ENCODE peak calls at places on chromosome 12, in six cellular contexts. One of them, this sample, is unnamed.

GRCh38 chr12:57233357-57234232 is 4.1 kb downstream of the SHMT2 start:
- DNase-seq in IMR-90: peak; percentile 85
- DNase-seq in stomach: no peak
- DNase-seq in dorsolateral prefrontal cortex: no peak
- DNase-seq in hepatocyte: no peak
- DNase-seq in lung: no peak
- DNase-seq in this sample: no peak

GRCh38 chr12:97075583-97076268 is 168.7 kb downstream of the NEDD1 start:
- DNase-seq in IMR-90: no peak
- DNase-seq in stomach: no peak
- DNase-seq in dorsolateral prefrontal cortex: no peak
- DNase-seq in hepatocyte: no peak
- DNase-seq in lung: no peak
- DNase-seq in this sample: no peak

GRCh38 chr12:123254853-123255446 is 16.7 kb downstream of the CDK2AP1 start:
- DNase-seq in IMR-90: no peak
- DNase-seq in stomach: no peak
- DNase-seq in dorsolateral prefrontal cortex: no peak
- DNase-seq in hepatocyte: no peak
- DNase-seq in lung: no peak
- DNase-seq in this sample: no peak

GRCh38 chr12:65858831-65859230 is 34.5 kb downstream of the HMGA2 start:
- DNase-seq in IMR-90: peak; percentile 72
- DNase-seq in stomach: no peak
- DNase-seq in dorsolateral prefrontal cortex: no peak
- DNase-seq in hepatocyte: no peak
- DNase-seq in lung: no peak
- DNase-seq in this sample: no peak

GRCh38 chr12:124915249-124916236 is 1.1 kb upstream of the UBC start:
- DNase-seq in IMR-90: peak; percentile 21
- DNase-seq in stomach: peak; percentile 60
- DNase-seq in dorsolateral prefrontal cortex: peak; percentile 57
- DNase-seq in hepatocyte: peak; percentile 71
- DNase-seq in lung: peak; percentile 60
- DNase-seq in this sample: no peak

GRCh38 chr12:107891967-107892366 is 117.5 kb downstream of the ASCL4 start:
- DNase-seq in IMR-90: peak; percentile 4
- DNase-seq in stomach: no peak
- DNase-seq in dorsolateral prefrontal cortex: no peak
- DNase-seq in hepatocyte: peak; percentile 12
- DNase-seq in lung: no peak
- DNase-seq in this sample: no peak

GRCh38 chr12:80805106-80805505 is 88.4 kb downstream of the MYF5 start:
- DNase-seq in IMR-90: peak; percentile 49
- DNase-seq in stomach: no peak
- DNase-seq in dorsolateral prefrontal cortex: no peak
- DNase-seq in hepatocyte: no peak
- DNase-seq in lung: no peak
- DNase-seq in this sample: no peak

GRCh38 chr12:63302269-63302940 is 151.4 kb upstream of the AVPR1A start:
- DNase-seq in IMR-90: no peak
- DNase-seq in stomach: no peak
- DNase-seq in dorsolateral prefrontal cortex: no peak
- DNase-seq in hepatocyte: no peak
- DNase-seq in lung: no peak
- DNase-seq in this sample: no peak

GRCh38 chr12:52132754-52133161 is 53.3 kb downstream of the SMIM41 start:
- DNase-seq in IMR-90: no peak
- DNase-seq in stomach: no peak
- DNase-seq in dorsolateral prefrontal cortex: no peak
- DNase-seq in hepatocyte: no peak
- DNase-seq in lung: no peak
- DNase-seq in this sample: no peak

GRCh38 chr12:12839886-12840285 is 26.7 kb downstream of the DDX47 start:
- DNase-seq in IMR-90: peak; percentile 87
- DNase-seq in stomach: peak; percentile 47
- DNase-seq in dorsolateral prefrontal cortex: no peak
- DNase-seq in hepatocyte: peak; percentile 65
- DNase-seq in lung: peak; percentile 48
- DNase-seq in this sample: no peak

GRCh38 chr12:29591140-29592020 is 93.9 kb upstream of the OVCH1 start:
- DNase-seq in IMR-90: peak; percentile 24
- DNase-seq in stomach: no peak
- DNase-seq in dorsolateral prefrontal cortex: no peak
- DNase-seq in hepatocyte: peak; percentile 35
- DNase-seq in lung: no peak
- DNase-seq in this sample: no peak

GRCh38 chr12:11771895-11772502 is 122.5 kb downstream of the ETV6 start:
- DNase-seq in IMR-90: peak; percentile 69
- DNase-seq in stomach: no peak
- DNase-seq in dorsolateral prefrontal cortex: no peak
- DNase-seq in hepatocyte: no peak
- DNase-seq in lung: no peak
- DNase-seq in this sample: no peak

GRCh38 chr12:118964988-118965387 is 16.4 kb upstream of the SRRM4 start:
- DNase-seq in IMR-90: no peak
- DNase-seq in stomach: no peak
- DNase-seq in dorsolateral prefrontal cortex: no peak
- DNase-seq in hepatocyte: no peak
- DNase-seq in lung: no peak
- DNase-seq in this sample: no peak

DNA sequence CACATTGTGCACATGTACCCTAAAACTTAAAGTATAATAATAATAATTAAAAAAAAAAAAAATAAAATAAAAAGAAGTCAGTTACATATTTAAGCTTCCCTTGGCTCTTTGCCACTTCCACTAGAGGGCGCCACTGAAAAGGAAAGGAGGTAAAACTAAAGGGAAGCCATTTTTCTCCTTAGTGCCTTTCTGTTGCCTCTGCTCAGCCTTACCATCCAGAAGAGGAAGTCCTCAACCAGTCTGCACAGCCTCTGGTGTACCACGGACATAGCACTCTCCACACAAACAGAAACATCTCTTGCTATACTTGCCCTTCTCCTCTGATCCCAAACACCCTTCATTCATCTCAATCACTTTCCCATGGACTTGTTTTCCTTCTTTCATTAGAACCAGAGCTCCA is 169.0 kb upstream of the EEA1 start:
- DNase-seq in IMR-90: peak; percentile 35
- DNase-seq in stomach: peak; percentile 72
- DNase-seq in dorsolateral prefrontal cortex: no peak
- DNase-seq in hepatocyte: peak; percentile 58
- DNase-seq in lung: peak; percentile 77
- DNase-seq in this sample: no peak
- TF ChIP-seq CTCF in IMR-90: peak; percentile 42
- TF ChIP-seq CTCF in stomach: peak; percentile 46
- TF ChIP-seq CTCF in dorsolateral prefrontal cortex: peak; percentile 44
- TF ChIP-seq CTCF in hepatocyte: peak; percentile 41
- TF ChIP-seq CTCF in lung: no peak
- TF ChIP-seq CTCF in this sample: peak; percentile 80

DNA sequence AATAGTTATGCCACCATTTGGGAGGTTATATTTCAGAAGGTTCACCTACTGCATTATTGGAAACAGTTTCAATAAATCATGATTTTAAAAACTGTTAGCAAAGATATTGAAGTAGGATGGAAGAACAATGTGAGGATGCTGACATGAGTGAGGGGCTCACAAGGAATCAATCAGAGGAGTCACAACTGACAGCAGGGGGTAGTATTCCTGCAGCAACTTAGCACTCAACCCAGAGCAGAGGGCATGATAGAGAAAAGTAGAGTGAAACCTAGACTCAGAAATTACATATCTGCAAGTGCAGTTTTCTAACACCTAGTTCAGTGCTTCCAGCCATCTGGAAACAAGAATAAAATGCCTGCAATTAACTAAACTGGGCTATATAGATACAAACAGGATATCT is 772.5 kb upstream of the USP15 start:
- DNase-seq in IMR-90: no peak
- DNase-seq in stomach: no peak
- DNase-seq in dorsolateral prefrontal cortex: no peak
- DNase-seq in hepatocyte: no peak
- DNase-seq in lung: no peak
- DNase-seq in this sample: no peak
- TF ChIP-seq CTCF in IMR-90: no peak
- TF ChIP-seq CTCF in stomach: no peak
- TF ChIP-seq CTCF in dorsolateral prefrontal cortex: no peak
- TF ChIP-seq CTCF in hepatocyte: no peak
- TF ChIP-seq CTCF in lung: no peak
- TF ChIP-seq CTCF in this sample: no peak

GRCh38 chr12:90958995-90959394 is 4.0 kb upstream of the CCER1 start:
- DNase-seq in IMR-90: peak; percentile 31
- DNase-seq in stomach: no peak
- DNase-seq in dorsolateral prefrontal cortex: no peak
- DNase-seq in hepatocyte: no peak
- DNase-seq in lung: no peak
- DNase-seq in this sample: no peak

GRCh38 chr12:90954921-90955320 is at the start of gene CCER1:
- DNase-seq in IMR-90: no peak
- DNase-seq in stomach: no peak
- DNase-seq in dorsolateral prefrontal cortex: no peak
- DNase-seq in hepatocyte: no peak
- DNase-seq in lung: no peak
- DNase-seq in this sample: no peak

GRCh38 chr12:90951418-90952110 is 3.4 kb downstream of the CCER1 start:
- DNase-seq in IMR-90: no peak
- DNase-seq in stomach: no peak
- DNase-seq in dorsolateral prefrontal cortex: no peak
- DNase-seq in hepatocyte: no peak
- DNase-seq in lung: no peak
- DNase-seq in this sample: no peak

GRCh38 chr12:90954428-90954827 is 548 bp downstream of the CCER1 start:
- DNase-seq in IMR-90: no peak
- DNase-seq in stomach: no peak
- DNase-seq in dorsolateral prefrontal cortex: no peak
- DNase-seq in hepatocyte: no peak
- DNase-seq in lung: no peak
- DNase-seq in this sample: no peak

DNA sequence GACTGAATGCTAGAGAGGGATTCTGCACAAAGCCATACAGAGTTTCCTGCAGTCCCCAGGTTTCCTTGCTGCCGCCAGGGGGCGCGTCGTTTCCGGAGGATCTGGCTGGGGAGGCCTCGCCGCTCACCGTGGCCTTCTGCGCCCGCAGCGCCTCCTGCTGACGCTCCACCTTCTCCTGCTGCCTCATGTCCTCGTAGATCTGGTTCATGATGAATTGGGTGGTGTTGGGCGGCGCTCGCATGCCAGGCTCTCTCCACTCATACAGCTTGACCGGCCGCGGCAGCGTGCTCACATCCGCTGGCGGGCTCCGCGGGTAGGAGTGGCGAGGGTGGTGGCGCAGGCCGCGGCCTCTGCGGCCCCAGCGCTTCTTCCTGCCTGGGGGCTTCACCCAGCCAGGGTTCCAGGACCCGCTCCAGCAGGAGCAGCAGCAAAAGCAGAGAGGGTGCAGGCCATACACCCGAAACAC is 987 bp downstream of the CCER1 start:
- DNase-seq in IMR-90: no peak
- DNase-seq in stomach: no peak
- DNase-seq in dorsolateral prefrontal cortex: no peak
- DNase-seq in hepatocyte: no peak
- DNase-seq in lung: no peak
- DNase-seq in this sample: no peak
- TF ChIP-seq CTCF in IMR-90: no peak
- TF ChIP-seq CTCF in stomach: no peak
- TF ChIP-seq CTCF in dorsolateral prefrontal cortex: no peak
- TF ChIP-seq CTCF in hepatocyte: peak; percentile 18
- TF ChIP-seq CTCF in lung: no peak
- TF ChIP-seq CTCF in this sample: peak; percentile 52

GRCh38 chr12:2691340-2692111 is 103.2 kb upstream of the FKBP4 start:
- DNase-seq in IMR-90: no peak
- DNase-seq in stomach: no peak
- DNase-seq in dorsolateral prefrontal cortex: no peak
- DNase-seq in hepatocyte: peak; percentile 44
- DNase-seq in lung: peak; percentile 27
- DNase-seq in this sample: peak; percentile 71

GRCh38 chr12:2690348-2691000 is 104.3 kb upstream of the FKBP4 start:
- DNase-seq in IMR-90: no peak
- DNase-seq in stomach: no peak
- DNase-seq in dorsolateral prefrontal cortex: no peak
- DNase-seq in hepatocyte: no peak
- DNase-seq in lung: peak; percentile 17
- DNase-seq in this sample: peak; percentile 56

GRCh38 chr12:2689879-2690278 is 104.9 kb upstream of the FKBP4 start:
- DNase-seq in IMR-90: no peak
- DNase-seq in stomach: no peak
- DNase-seq in dorsolateral prefrontal cortex: no peak
- DNase-seq in hepatocyte: no peak
- DNase-seq in lung: peak; percentile 23
- DNase-seq in this sample: peak; percentile 50

GRCh38 chr12:2692156-2692555 is 102.6 kb upstream of the FKBP4 start:
- DNase-seq in IMR-90: no peak
- DNase-seq in stomach: no peak
- DNase-seq in dorsolateral prefrontal cortex: no peak
- DNase-seq in hepatocyte: no peak
- DNase-seq in lung: peak; percentile 10
- DNase-seq in this sample: peak; percentile 54

GRCh38 chr12:2691001-2691339 is 103.8 kb upstream of the FKBP4 start:
- DNase-seq in IMR-90: peak; percentile 7
- DNase-seq in stomach: no peak
- DNase-seq in dorsolateral prefrontal cortex: no peak
- DNase-seq in hepatocyte: peak; percentile 57
- DNase-seq in lung: peak; percentile 27
- DNase-seq in this sample: peak; percentile 71
- TF ChIP-seq CTCF in IMR-90: no peak
- TF ChIP-seq CTCF in stomach: no peak
- TF ChIP-seq CTCF in dorsolateral prefrontal cortex: no peak
- TF ChIP-seq CTCF in hepatocyte: peak; percentile 36
- TF ChIP-seq CTCF in lung: no peak
- TF ChIP-seq CTCF in this sample: peak; percentile 64

This sample was measured in type B pancreatic cell.